ENCODE peak calls at places on chromosomes 3 and 15, in nine cellular contexts. I is psoas muscle; X is GM20000; P is H9; K is HFF-Myc; L is type B pancreatic cell; W is CD8-positive, alpha-beta T cell; H is mucosa of descending colon; V is breast epithelium. F is an unnamed sample.

GRCh38 chr3:193347507-193348501 is 30.7 kb downstream of the ATP13A5 start:
- DNase-seq in L (no peak), W (no peak), V (no peak), K (no peak), P (peak), H (no peak), I (no peak), X (no peak), F (no peak)

GRCh38 chr3:110026421-110026820 is 689.1 kb upstream of the DPPA4 start:
- DNase-seq in I (no peak), K (no peak), P (no peak), W (no peak), V (no peak), X (no peak), L (no peak), H (no peak), F (no peak)

GRCh38 chr15:43253431-43254403 is 13.0 kb downstream of the TGM5 start:
- DNase-seq in L (no peak), X (peak), P (no peak), I (no peak), W (no peak), V (peak), H (peak), K (no peak), F (no peak)

GRCh38 chr3:120555661-120556509 is 40.3 kb upstream of the NDUFB4 start:
- DNase-seq in L (no peak), H (peak), X (no peak), I (peak), K (no peak), W (no peak), V (no peak), P (no peak), F (no peak)

GRCh38 chr3:187799942-187800637 is 54.8 kb upstream of the BCL6 start:
- DNase-seq in V (no peak), X (peak), L (no peak), I (no peak), W (no peak), P (no peak), H (no peak), K (no peak), F (no peak)

GRCh38 chr15:57519806-57520205 is 71.9 kb upstream of the MYZAP start:
- DNase-seq in K (no peak), V (no peak), X (no peak), W (no peak), H (no peak), I (no peak), P (no peak), L (no peak), F (no peak)

GRCh38 chr3:67940200-67940952 is 286.0 kb upstream of the SUCLG2 start:
- DNase-seq in X (no peak), H (peak), W (no peak), P (no peak), L (no peak), I (no peak), V (no peak), K (no peak), F (no peak)

GRCh38 chr3:11159421-11159904 is 5.2 kb downstream of the HRH1 start:
- DNase-seq in I (peak), V (no peak), K (peak), L (no peak), X (no peak), P (no peak), W (no peak), H (no peak), F (no peak)

GRCh38 chr3:64291956-64292355 is 66.7 kb upstream of the PRICKLE2 start:
- DNase-seq in L (no peak), K (no peak), I (no peak), P (no peak), V (no peak), H (no peak), W (no peak), X (no peak), F (no peak)

GRCh38 chr15:78638658-78639314 is 2.2 kb downstream of the CHRNB4 start:
- DNase-seq in W (no peak), X (peak), K (no peak), P (peak), I (peak), L (peak), V (no peak), H (peak), F (peak)

GRCh38 chr3:27312044-27312668 is 57.0 kb downstream of the NEK10 start:
- DNase-seq in V (no peak), W (no peak), I (no peak), H (peak), P (no peak), L (no peak), K (peak), X (peak), F (no peak)

GRCh38 chr3:72223116-72223515 is 438.2 kb upstream of the PROK2 start:
- DNase-seq in P (no peak), I (no peak), L (no peak), X (no peak), W (no peak), H (no peak), K (no peak), V (no peak), F (no peak)

GRCh38 chr3:45273681-45274515 is 47.8 kb upstream of the TMEM158 start:
- DNase-seq in L (no peak), X (no peak), P (no peak), H (peak), W (no peak), I (no peak), K (no peak), V (no peak), F (no peak)

GRCh38 chr15:45230246-45230965 is 21.6 kb upstream of the SLC28A2 start:
- DNase-seq in W (no peak), P (no peak), X (no peak), K (no peak), L (no peak), I (no peak), V (no peak), H (no peak), F (no peak)

GRCh38 chr3:66413151-66413751 is 87.6 kb downstream of the LRIG1 start:
- DNase-seq in L (no peak), X (no peak), K (peak), V (no peak), W (no peak), I (no peak), P (no peak), H (no peak), F (no peak)

GRCh38 chr3:87228316-87228715 is 1.2 kb downstream of the CHMP2B start:
- DNase-seq in K (no peak), X (no peak), W (no peak), I (no peak), V (no peak), P (no peak), H (no peak), L (no peak), F (no peak)

GRCh38 chr3:55488398-55489055 is 1.4 kb upstream of the WNT5A start:
- DNase-seq in W (no peak), K (no peak), I (peak), P (peak), X (peak), V (peak), L (peak), H (peak), F (peak)

GRCh38 chr15:41336549-41336948 is 3.9 kb downstream of the NUSAP1 start:
- DNase-seq in X (no peak), K (no peak), P (no peak), V (no peak), L (no peak), W (no peak), H (no peak), I (no peak), F (no peak)

GRCh38 chr3:142680710-142681109 is 43.1 kb upstream of the TRPC1 start:
- DNase-seq in K (no peak), H (no peak), X (no peak), L (no peak), V (no peak), I (no peak), W (no peak), P (no peak), F (no peak)

GRCh38 chr3:36677331-36678007 is 86.9 kb downstream of the DCLK3 start:
- DNase-seq in P (no peak), I (no peak), L (no peak), K (no peak), V (no peak), X (no peak), W (no peak), H (no peak), F (no peak)

GRCh38 chr3:98778852-98779379 is 15.8 kb downstream of the ST3GAL6 start:
- DNase-seq in K (peak), W (no peak), H (no peak), P (no peak), L (no peak), V (no peak), X (no peak), I (no peak), F (no peak)

GRCh38 chr3:12632523-12632922 is 31.4 kb downstream of the RAF1 start:
- DNase-seq in V (no peak), K (no peak), W (no peak), H (no peak), P (no peak), X (no peak), L (no peak), I (no peak), F (no peak)
- TF ChIP-seq CTCF in V (no peak), K (no peak), W (no peak), H (no peak), P (no peak), X (no peak), L (no peak), I (no peak), F (no peak)

DNA sequence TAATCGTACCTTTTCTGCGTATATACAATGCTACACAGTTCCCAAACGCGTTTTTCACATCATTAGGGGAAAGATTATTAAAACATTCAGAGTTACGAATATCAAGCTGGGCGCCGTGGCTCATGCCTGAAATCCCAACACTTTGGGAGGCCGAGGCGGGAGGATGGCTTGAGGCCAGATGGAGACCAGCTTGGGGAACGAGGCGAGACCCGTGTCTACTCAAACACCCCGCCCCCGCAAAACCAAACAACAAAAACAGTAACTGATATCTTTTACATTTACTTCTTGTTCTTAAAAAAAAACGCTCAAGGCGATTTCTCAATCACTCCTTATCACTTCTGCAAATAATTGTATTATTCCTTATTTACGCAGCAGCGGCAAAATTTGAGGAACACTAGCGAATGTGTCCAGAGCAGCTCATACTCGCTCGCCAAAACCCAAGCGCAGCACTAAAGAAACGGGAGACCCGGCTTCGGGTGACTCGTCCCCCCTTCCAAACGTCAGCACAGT is 1.2 kb downstream of the ZBTB11 start:
- DNase-seq in X (no peak), H (peak), K (no peak), W (no peak), L (no peak), V (peak), I (peak), P (no peak), F (peak)
- TF ChIP-seq CTCF in X (no peak), H (no peak), K (no peak), W (no peak), L (no peak), V (no peak), I (no peak), P (no peak), F (no peak)

GRCh38 chr3:190249414-190249813 is 72.8 kb downstream of the CLDN1 start:
- DNase-seq in L (no peak), K (no peak), W (no peak), X (no peak), V (no peak), H (no peak), P (no peak), I (no peak), F (no peak)
- TF ChIP-seq CTCF in L (peak), K (no peak), W (no peak), X (no peak), V (no peak), H (no peak), P (peak), I (no peak), F (no peak)

GRCh38 chr3:135916310-135916709 is 49.2 kb upstream of the PPP2R3A start:
- DNase-seq in P (no peak), I (no peak), W (no peak), L (no peak), K (no peak), V (no peak), H (no peak), X (no peak), F (no peak)

GRCh38 chr3:135917076-135917475 is 48.5 kb upstream of the PPP2R3A start:
- DNase-seq in V (no peak), H (peak), I (no peak), P (no peak), L (no peak), K (no peak), X (no peak), W (no peak), F (no peak)

GRCh38 chr3:135915206-135915605 is 50.3 kb upstream of the PPP2R3A start:
- DNase-seq in K (no peak), V (no peak), P (no peak), H (no peak), I (no peak), L (no peak), W (no peak), X (no peak), F (no peak)

GRCh38 chr3:135920275-135920674 is 45.3 kb upstream of the PPP2R3A start:
- DNase-seq in W (no peak), X (no peak), P (no peak), V (no peak), I (no peak), K (no peak), H (no peak), L (no peak), F (no peak)

DNA sequence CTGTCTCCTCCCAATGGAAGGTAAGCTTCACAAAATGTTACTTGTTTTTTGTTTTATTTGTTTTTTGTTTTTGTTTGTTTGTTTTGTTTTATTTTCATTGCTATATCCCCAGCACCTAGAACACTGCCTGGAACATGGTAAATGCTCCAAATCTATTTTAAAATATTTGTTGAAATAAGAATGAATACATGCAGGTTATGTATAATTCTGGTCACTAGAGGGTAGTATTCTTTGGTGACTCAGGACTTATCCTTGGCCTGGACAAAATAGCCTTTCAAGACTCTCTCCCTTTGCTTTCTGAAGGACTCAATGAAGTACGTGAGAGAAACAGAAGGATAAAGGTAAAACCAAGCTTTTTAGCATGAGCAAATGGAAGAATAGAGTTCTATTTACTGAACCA is 46.9 kb upstream of the PPP2R3A start:
- DNase-seq in H (no peak), L (no peak), P (no peak), V (no peak), K (peak), W (no peak), I (no peak), X (no peak), F (no peak)
- TF ChIP-seq CTCF in H (peak), L (peak), P (peak), V (peak), K (peak), W (no peak), I (peak), X (no peak), F (peak)

GRCh38 chr3:177521305-177521704 is 324.0 kb upstream of the TBL1XR1 start:
- DNase-seq in P (peak), W (no peak), H (peak), X (no peak), I (no peak), K (no peak), L (peak), V (peak), F (peak)
- TF ChIP-seq CTCF in P (peak), W (no peak), H (no peak), X (no peak), I (no peak), K (no peak), L (no peak), V (peak), F (no peak)

GRCh38 chr3:31014317-31015040 is 120.0 kb upstream of the GADL1 start:
- DNase-seq in X (no peak), V (no peak), I (no peak), P (no peak), L (no peak), W (no peak), H (no peak), K (no peak), F (no peak)
- TF ChIP-seq CTCF in X (no peak), V (no peak), I (no peak), P (no peak), L (no peak), W (no peak), H (no peak), K (no peak), F (no peak)

DNA sequence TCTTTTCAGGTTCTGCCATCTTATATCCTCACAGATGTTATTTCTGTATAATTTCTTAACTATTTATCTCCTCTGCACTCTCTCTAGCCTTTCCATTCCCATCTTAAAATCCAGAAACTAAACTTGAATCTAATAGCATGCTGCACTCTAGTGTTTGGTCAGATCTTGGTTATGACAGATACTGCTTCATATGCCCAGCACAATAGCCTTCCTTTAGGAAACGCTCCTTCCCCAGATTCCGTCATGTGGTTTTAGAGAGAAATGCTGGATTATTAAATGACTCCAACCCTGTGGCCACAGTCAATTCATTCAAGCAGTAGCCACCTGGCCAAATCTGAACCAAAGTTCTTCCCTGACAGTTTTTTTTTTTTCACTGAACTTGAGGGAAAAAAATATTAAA is 19.4 kb downstream of the RASGRP1 start:
- DNase-seq in V (no peak), P (no peak), L (no peak), I (no peak), K (no peak), X (no peak), W (no peak), H (no peak), F (no peak)
- TF ChIP-seq CTCF in V (no peak), P (no peak), L (no peak), I (no peak), K (no peak), X (no peak), W (no peak), H (no peak), F (no peak)

GRCh38 chr3:133573054-133573628 is 345 bp upstream of the CDV3 start:
- DNase-seq in W (peak), P (peak), L (peak), K (peak), I (peak), H (peak), V (peak), X (peak), F (peak)
- TF ChIP-seq CTCF in W (no peak), P (peak), L (peak), K (no peak), I (no peak), H (peak), V (peak), X (no peak), F (no peak)